ENCODE peak calls at places on chromosomes 5 and 9, in six cellular contexts. Y, X, A, H, N and I are unnamed samples.

GRCh38 chr5:161314033-161314432 is 232.5 kb downstream of the GABRB2 start:
- DNase-seq in H (no peak), X (no peak), N (no peak), A (no peak), Y (no peak), I (no peak)

GRCh38 chr9:35820076-35820475 is 5.2 kb upstream of the HINT2 start:
- DNase-seq in Y (peak; percentile 52), A (no peak), N (no peak), H (no peak), X (peak; percentile 93), I (no peak)

GRCh38 chr9:76868897-76869296 is 37.0 kb downstream of the PRUNE2 start:
- DNase-seq in Y (peak; percentile 51), X (peak; percentile 22), A (no peak), H (no peak), N (no peak), I (no peak)

GRCh38 chr9:129200255-129200654 is 22.2 kb upstream of the IER5L start:
- DNase-seq in Y (no peak), A (no peak), N (no peak), H (no peak), X (no peak), I (no peak)

GRCh38 chr5:61280766-61281427 is 51.2 kb upstream of the ZSWIM6 start:
- DNase-seq in N (no peak), A (no peak), X (no peak), Y (no peak), H (no peak), I (no peak)

GRCh38 chr9:110133608-110134214 is 74.2 kb downstream of the C9orf152 start:
- DNase-seq in X (peak; percentile 72), N (no peak), A (no peak), Y (peak; percentile 84), H (peak; percentile 47), I (no peak)

GRCh38 chr9:38008168-38009034 is 60.6 kb downstream of the SHB start:
- DNase-seq in H (peak; percentile 82), Y (peak; percentile 94), X (peak; percentile 98), A (peak; percentile 7), N (peak; percentile 71), I (peak; percentile 76)

GRCh38 chr5:123429993-123430392 is 6.8 kb upstream of the CEP120 start:
- DNase-seq in H (peak; percentile 23), X (peak; percentile 96), Y (peak; percentile 81), N (no peak), A (no peak), I (peak; percentile 44)

GRCh38 chr9:100426194-100426531 is 780 bp upstream of the MSANTD3 start:
- DNase-seq in A (no peak), H (no peak), Y (no peak), N (no peak), X (no peak), I (no peak)

GRCh38 chr5:2001300-2001699 is 118.6 kb upstream of the IRX4 start:
- DNase-seq in N (no peak), H (no peak), Y (no peak), A (no peak), X (no peak), I (no peak)

GRCh38 chr5:103690676-103691075 is 128.1 kb upstream of the NUDT12 start:
- DNase-seq in Y (no peak), H (no peak), X (no peak), A (no peak), N (no peak), I (no peak)

GRCh38 chr5:171667341-171668096 is 118.1 kb upstream of the SMIM23 start:
- DNase-seq in A (no peak), X (peak; percentile 91), N (peak; percentile 95), H (no peak), Y (peak; percentile 90), I (no peak)

GRCh38 chr5:149466457-149466972 is 84.7 kb downstream of the CSNK1A1 start:
- DNase-seq in X (peak; percentile 95), N (no peak), Y (peak; percentile 84), A (no peak), H (no peak), I (no peak)

GRCh38 chr5:3845249-3845648 is 249.6 kb downstream of the IRX1 start:
- DNase-seq in H (no peak), X (no peak), A (no peak), N (no peak), Y (peak; percentile 2), I (peak; percentile 7)

GRCh38 chr9:104868303-104868686 is 59.7 kb downstream of the ABCA1 start:
- DNase-seq in N (no peak), Y (no peak), H (no peak), A (no peak), X (no peak), I (no peak)

GRCh38 chr5:115657883-115658233 is 32.0 kb upstream of the TMED7 start:
- DNase-seq in A (no peak), H (peak; percentile 22), X (peak; percentile 91), Y (peak; percentile 92), N (no peak), I (no peak)

GRCh38 chr5:139422307-139422893 is 16.9 kb downstream of the DNAJC18 start:
- DNase-seq in N (peak; percentile 81), A (peak; percentile 79), H (peak; percentile 48), Y (peak; percentile 44), X (peak; percentile 82), I (peak; percentile 66)

GRCh38 chr9:112925058-112925641 is 34.5 kb upstream of the SLC46A2 start:
- DNase-seq in X (peak; percentile 50), H (peak; percentile 39), A (no peak), Y (peak; percentile 1), N (peak; percentile 61), I (peak; percentile 45)

GRCh38 chr5:110790673-110791072 is 51.9 kb downstream of the SLC25A46 start:
- DNase-seq in H (no peak), Y (peak; percentile 58), A (no peak), X (peak; percentile 59), N (no peak), I (no peak)

GRCh38 chr5:180209137-180209581 is at the start of gene RASGEF1C:
- DNase-seq in N (peak; percentile 63), Y (peak; percentile 16), H (peak; percentile 19), A (no peak), X (peak; percentile 88), I (peak; percentile 16)

GRCh38 chr9:88447431-88447830 is 59.2 kb downstream of the SPIN1 start:
- DNase-seq in H (no peak), Y (no peak), X (no peak), A (no peak), N (no peak), I (no peak)

GRCh38 chr9:15423328-15423985 is 781 bp downstream of the SNAPC3 start:
- DNase-seq in H (no peak), N (peak; percentile 54), Y (no peak), X (peak; percentile 77), A (peak; percentile 50), I (no peak)

GRCh38 chr5:181243020-181243520 is 636 bp downstream of the RACK1 start:
- DNase-seq in A (peak; percentile 43), Y (no peak), X (peak; percentile 60), N (no peak), H (no peak), I (no peak)

GRCh38 chr9:94874316-94874715 is 147.8 kb downstream of the AOPEP start:
- DNase-seq in H (no peak), Y (peak; percentile 94), N (no peak), A (no peak), X (peak; percentile 88), I (no peak)

GRCh38 chr5:66629446-66629845 is 33.3 kb downstream of the MAST4 start:
- DNase-seq in N (no peak), X (no peak), A (no peak), Y (no peak), H (no peak), I (no peak)

GRCh38 chr5:86526811-86527348 is 90.9 kb upstream of the COX7C start:
- DNase-seq in H (no peak), A (no peak), Y (no peak), X (no peak), N (no peak), I (no peak)

GRCh38 chr5:79864364-79864763 is 126.7 kb downstream of the MTX3 start:
- DNase-seq in H (no peak), Y (no peak), X (no peak), A (no peak), N (no peak), I (no peak)
- H3K4me2 ChIP-seq in H (no peak overlapping the region), Y (no peak overlapping the region), X (no peak overlapping the region), A (no peak overlapping the region), N (no peak overlapping the region), I (no peak overlapping the region)

GRCh38 chr5:141870226-141870625 is 8.0 kb downstream of the PCDH1 start:
- DNase-seq in Y (no peak), X (no peak), A (no peak), N (no peak), H (no peak), I (no peak)
- H3K79me2 ChIP-seq in Y (no peaks in the 10 kb centered on the region), X (no peaks in the 10 kb centered on the region), A (no peaks in the 10 kb centered on the region), N (peaks cover 38% of the 10 kb centered on the region), H (peaks cover 4% of the 10 kb centered on the region), I (no peaks in the 10 kb centered on the region)

GRCh38 chr5:173915310-173916005 is 27.3 kb downstream of the CPEB4 start:
- DNase-seq in A (no peak), N (no peak), H (no peak), X (no peak), Y (no peak), I (no peak)

GRCh38 chr5:173911623-173912022 is 23.5 kb downstream of the CPEB4 start:
- DNase-seq in A (no peak), H (no peak), Y (no peak), N (no peak), X (no peak), I (no peak)

GRCh38 chr5:173916233-173916632 is 28.1 kb downstream of the CPEB4 start:
- DNase-seq in N (peak; percentile 50), A (peak; percentile 52), H (no peak), X (no peak), Y (no peak), I (no peak)

GRCh38 chr5:173910215-173910614 is 22.1 kb downstream of the CPEB4 start:
- DNase-seq in A (no peak), H (no peak), X (no peak), N (no peak), Y (no peak), I (no peak)

DNA sequence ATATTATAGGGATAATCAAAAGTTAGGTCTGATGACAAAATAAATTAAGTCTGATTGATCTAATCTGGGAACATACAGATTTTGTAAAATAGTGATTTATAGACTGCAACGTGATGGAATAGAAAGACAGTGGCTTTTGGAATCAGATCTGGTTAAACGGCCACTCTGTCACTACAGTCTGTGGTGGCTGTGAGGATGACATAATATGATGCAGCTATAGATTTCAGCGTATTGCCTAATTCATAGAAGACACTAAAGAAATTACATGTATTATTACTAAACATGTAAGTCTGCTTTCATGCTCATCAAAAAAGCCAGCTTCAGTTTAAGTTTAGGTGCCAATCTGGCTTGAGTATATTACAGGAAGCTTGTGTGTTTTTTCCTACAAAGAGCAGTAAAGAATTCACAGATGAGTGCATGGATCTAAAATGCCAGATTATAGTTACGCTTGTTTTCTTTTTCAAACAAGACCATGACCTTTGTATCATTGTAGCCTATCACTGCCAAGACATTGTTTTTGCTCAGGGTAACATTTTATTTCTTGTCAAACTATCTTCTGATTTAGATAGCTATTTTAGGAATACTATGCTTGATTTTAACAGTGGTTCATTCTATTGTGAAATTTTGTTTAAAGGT is 25.7 kb downstream of the CPEB4 start:
- DNase-seq in A (no peak), X (no peak), Y (no peak), H (no peak), N (no peak), I (no peak)
- H3K4me2 ChIP-seq in A (peak overlapping the region; percentile 91), X (no peak overlapping the region), Y (no peak overlapping the region), H (no peak overlapping the region), N (no peak overlapping the region), I (no peak overlapping the region)

DNA sequence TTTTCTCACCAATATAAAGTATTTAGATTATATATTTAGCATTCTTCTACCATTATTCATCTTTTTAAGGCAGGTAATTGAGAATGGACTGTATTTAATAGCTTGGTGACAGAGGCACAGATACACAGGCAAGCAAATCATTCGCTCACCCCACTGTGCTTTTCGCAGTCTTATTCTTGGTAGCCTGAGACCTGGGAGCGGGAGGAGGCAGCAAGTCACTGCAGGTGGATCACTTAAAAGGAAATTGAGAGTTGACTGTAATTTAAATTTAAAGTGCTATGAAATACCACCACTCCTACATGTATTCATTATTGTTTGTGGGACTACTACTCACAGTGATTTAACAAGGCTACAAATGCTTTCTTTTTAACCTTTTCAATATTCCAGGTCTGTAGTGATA is 9.7 kb downstream of the RICTOR start:
- DNase-seq in X (no peak), Y (no peak), N (no peak), A (no peak), H (no peak), I (no peak)
- H3K79me2 ChIP-seq in X (peaks cover 100% of the 10 kb centered on the region), Y (peaks cover 98% of the 10 kb centered on the region), N (peaks cover 7% of the 10 kb centered on the region), A (peaks cover 61% of the 10 kb centered on the region), H (peaks cover 71% of the 10 kb centered on the region), I (peaks cover 94% of the 10 kb centered on the region)